ENCODE peak calls at places on chromosomes 6 and 20, in ten cellular contexts. C is RWPE1, U is breast epithelium, F is endothelial cell of umbilical vein, J is spleen, S is body of pancreas, K is HFF-Myc, G is Peyer's patch, T is lower lobe of right lung, W is Calu3. E is an unnamed sample.

GRCh38 chr6:166760288-166760687 is 133.2 kb upstream of the RPS6KA2 start:
- DNase-seq in J (no peak), U (no peak), S (no peak), C (no peak), F (no peak), T (no peak), W (no peak), K (no peak), G (no peak), E (no peak)

GRCh38 chr20:14337400-14338171 is at the start of gene FLRT3:
- DNase-seq in F (peak; percentile 95), K (peak; percentile 91), J (no peak), G (peak; percentile 68), C (peak; percentile 93), S (peak; percentile 88), T (peak; percentile 69), U (peak; percentile 74), W (peak; percentile 77), E (peak; percentile 89)

GRCh38 chr20:4809707-4810106 is 88.0 kb downstream of the PRND start:
- DNase-seq in W (no peak), S (no peak), F (no peak), C (no peak), J (peak; percentile 83), U (no peak), G (no peak), K (no peak), T (no peak), E (no peak)

GRCh38 chr20:57415791-57416190 is 24.6 kb downstream of the RBM38 start:
- DNase-seq in G (no peak), K (no peak), F (no peak), T (no peak), C (no peak), W (no peak), U (no peak), S (no peak), J (peak; percentile 47), E (no peak)

GRCh38 chr20:56411759-56412472 is at the start of gene CASS4:
- DNase-seq in G (no peak), F (peak; percentile 30), T (no peak), U (no peak), C (no peak), W (no peak), J (no peak), S (no peak), K (no peak), E (no peak)

GRCh38 chr6:131669891-131670290 is 31.3 kb downstream of the OR2A4 start:
- DNase-seq in T (no peak), C (no peak), U (no peak), S (no peak), F (peak; percentile 90), J (no peak), G (no peak), K (no peak), W (no peak), E (no peak)

GRCh38 chr6:88483424-88483823 is 317.3 kb upstream of the CNR1 start:
- DNase-seq in U (no peak), F (no peak), W (no peak), G (no peak), C (no peak), K (no peak), T (no peak), J (no peak), S (no peak), E (no peak)

GRCh38 chr6:26156105-26156849 is 69.0 kb downstream of the HFE start:
- DNase-seq in S (peak; percentile 92), C (peak; percentile 90), T (peak; percentile 93), U (peak; percentile 96), J (peak; percentile 99), F (peak; percentile 94), G (peak; percentile 96), K (no peak), W (peak; percentile 93), E (peak; percentile 98)

GRCh38 chr6:162178666-162179065 is 548.9 kb downstream of the PRKN start:
- DNase-seq in U (no peak), S (no peak), W (no peak), K (no peak), J (no peak), F (no peak), G (no peak), C (no peak), T (no peak), E (no peak)

GRCh38 chr6:162181741-162182401 is 545.7 kb downstream of the PRKN start:
- DNase-seq in U (no peak), T (no peak), F (peak; percentile 64), G (no peak), W (no peak), J (no peak), S (no peak), C (peak; percentile 29), K (no peak), E (no peak)

GRCh38 chr6:162179196-162179951 is 548.2 kb downstream of the PRKN start:
- DNase-seq in J (no peak), U (no peak), T (no peak), K (no peak), F (no peak), W (no peak), S (no peak), G (no peak), C (no peak), E (no peak)

GRCh38 chr6:162178266-162178665 is 549.3 kb downstream of the PRKN start:
- DNase-seq in F (no peak), S (no peak), K (no peak), T (no peak), J (no peak), C (no peak), U (no peak), G (no peak), W (no peak), E (no peak)

DNA sequence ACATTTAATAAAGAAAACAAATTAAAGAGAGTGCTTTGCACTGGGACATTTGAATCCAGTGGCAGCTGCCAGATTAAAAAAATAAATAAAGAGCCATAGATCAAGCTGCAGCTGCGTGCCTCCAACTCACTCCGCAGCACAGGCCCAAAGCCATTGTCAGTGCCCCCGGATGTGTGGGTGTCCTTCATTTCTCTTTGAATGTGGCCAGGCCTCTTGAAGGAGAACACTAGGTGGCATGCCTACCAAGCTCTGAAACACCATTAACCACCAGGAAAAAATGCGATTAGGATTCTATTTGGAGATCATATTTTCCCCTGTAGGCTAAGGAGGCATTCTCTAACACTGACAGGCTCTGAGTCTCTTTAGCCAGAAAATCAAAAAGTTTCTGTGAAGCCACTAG is 549.8 kb downstream of the PRKN start:
- DNase-seq in W (no peak), G (no peak), J (no peak), K (no peak), C (no peak), U (no peak), F (peak; percentile 5), S (peak; percentile 47), T (no peak), E (no peak)
- TF ChIP-seq CTCF in W (no peak), G (no peak), J (no peak), K (no peak), C (no peak), U (no peak), F (no peak), S (no peak), T (no peak), E (no peak)

GRCh38 chr6:168057836-168058235 is 21.2 kb downstream of the FRMD1 start:
- DNase-seq in W (no peak), C (peak; percentile 8), S (no peak), T (no peak), J (no peak), G (no peak), F (no peak), U (no peak), K (no peak), E (no peak)

GRCh38 chr6:168062346-168063289 is 16.4 kb downstream of the FRMD1 start:
- DNase-seq in J (no peak), S (no peak), U (no peak), K (no peak), F (no peak), W (no peak), G (no peak), C (no peak), T (no peak), E (peak; percentile 76)

GRCh38 chr6:168058691-168059551 is 20.1 kb downstream of the FRMD1 start:
- DNase-seq in C (no peak), S (no peak), W (no peak), K (no peak), U (no peak), G (no peak), F (no peak), J (no peak), T (no peak), E (peak; percentile 70)

GRCh38 chr6:168061269-168062210 is 17.5 kb downstream of the FRMD1 start:
- DNase-seq in K (no peak), J (no peak), G (peak; percentile 71), U (no peak), T (no peak), S (no peak), W (no peak), C (no peak), F (no peak), E (peak; percentile 63)

DNA sequence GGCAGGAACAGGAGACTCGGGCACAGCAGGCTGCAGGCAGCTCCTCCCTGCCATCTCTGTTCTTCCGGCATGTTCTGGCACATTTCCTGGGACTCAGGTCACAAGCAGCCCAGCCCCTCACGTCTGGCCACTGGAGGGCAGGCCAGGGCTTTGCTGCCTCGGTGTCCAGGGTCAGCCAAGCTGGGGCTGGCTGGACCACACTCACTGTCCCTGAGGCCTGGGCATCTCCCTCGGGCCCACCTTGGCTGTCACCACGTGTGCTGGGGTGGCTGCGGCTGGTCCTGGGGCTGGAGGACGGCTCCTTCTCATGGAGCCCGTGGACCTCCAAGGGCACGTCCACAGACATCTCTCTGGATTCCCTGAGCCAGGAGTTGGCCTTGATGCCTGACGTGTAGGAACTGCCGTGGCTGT is 18.5 kb downstream of the FRMD1 start:
- DNase-seq in T (no peak), W (peak; percentile 63), J (no peak), C (peak; percentile 29), S (peak; percentile 90), G (peak; percentile 74), U (no peak), K (no peak), F (no peak), E (peak; percentile 67)
- TF ChIP-seq CTCF in T (peak; percentile 48), W (no peak), J (no peak), C (no peak), S (peak; percentile 56), G (no peak), U (no peak), K (peak; percentile 46), F (no peak), E (peak; percentile 51)

GRCh38 chr6:163195721-163196691 is 218.5 kb upstream of the QKI start:
- DNase-seq in J (no peak), C (no peak), F (no peak), T (no peak), U (no peak), S (no peak), G (no peak), K (no peak), W (no peak), E (no peak)
- TF ChIP-seq CTCF in J (no peak), C (no peak), F (no peak), T (no peak), U (no peak), S (no peak), G (no peak), K (no peak), W (no peak), E (no peak)

DNA sequence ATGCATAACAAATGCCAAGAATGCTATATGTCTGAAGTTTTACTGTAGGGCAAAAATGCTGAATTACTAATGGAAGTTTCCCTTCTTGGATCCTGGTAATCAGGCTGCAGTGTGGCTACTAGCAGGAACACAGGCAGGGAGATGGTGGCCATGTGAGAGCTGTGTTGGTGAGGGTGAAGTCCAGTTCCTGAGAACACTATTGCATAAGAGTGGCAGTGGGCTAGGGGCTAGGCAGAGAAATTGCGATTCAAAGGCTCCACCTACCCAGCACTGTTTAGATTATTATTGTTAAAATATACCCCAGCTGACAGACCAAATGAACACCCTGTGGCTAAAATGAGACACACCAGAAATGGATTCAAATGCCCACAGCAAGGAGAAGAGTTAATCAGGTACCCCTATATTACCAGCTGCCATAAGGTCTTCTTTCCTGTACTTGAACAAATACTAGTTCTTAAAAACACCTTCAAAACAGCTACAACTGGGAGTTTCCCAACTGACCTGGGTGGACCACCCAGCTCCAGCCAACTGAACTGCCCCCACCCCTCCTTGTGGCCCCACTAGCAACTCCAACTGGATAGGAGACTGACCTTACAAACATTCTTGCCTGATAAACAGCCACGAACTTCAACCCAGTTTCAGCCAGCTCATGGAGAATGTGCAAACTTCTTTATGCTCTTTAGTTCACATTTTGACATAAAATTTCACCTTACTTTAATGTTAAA is 644.1 kb downstream of the EPM2A start:
- DNase-seq in C (no peak), K (no peak), W (no peak), G (no peak), U (no peak), T (no peak), J (no peak), F (no peak), S (no peak), E (no peak)
- TF ChIP-seq CTCF in C (no peak), K (no peak), W (no peak), G (no peak), U (no peak), T (no peak), J (no peak), F (no peak), S (no peak), E (no peak)

E was measured in upper lobe of left lung.